ENCODE peak calls at places on chromosomes 1 and 21, in four cellular contexts. Z, H, N and U are unnamed samples.

GRCh38 chr1:116868386-116868785 is 41.3 kb upstream of the PTGFRN start:
- DNase-seq in Z (no peak), H (no peak), N (no peak), U (no peak)

GRCh38 chr1:9473032-9473792 is 66.1 kb upstream of the SLC25A33 start:
- DNase-seq in Z (peak; percentile 52), H (peak; percentile 95), N (no peak), U (no peak)

GRCh38 chr1:178613271-178613945 is 100.5 kb downstream of the TEX35 start:
- DNase-seq in Z (no peak), H (no peak), N (no peak), U (no peak)

GRCh38 chr1:40241372-40241771 is 6.4 kb upstream of the TMCO2 start:
- DNase-seq in Z (no peak), H (no peak), N (no peak), U (no peak)

GRCh38 chr1:206744683-206745082 is 25.9 kb upstream of the IL19 start:
- DNase-seq in Z (no peak), H (no peak), N (no peak), U (no peak)

GRCh38 chr21:42666918-42667317 is 13.5 kb downstream of the PDE9A start:
- DNase-seq in Z (no peak), H (no peak), N (peak; percentile 39), U (no peak)

GRCh38 chr1:183051546-183051945 is 28.3 kb downstream of the LAMC1 start:
- DNase-seq in Z (no peak), H (no peak), N (no peak), U (no peak)

GRCh38 chr1:48028218-48028804 is 31.1 kb upstream of the TRABD2B start:
- DNase-seq in Z (no peak), H (no peak), N (no peak), U (no peak)

GRCh38 chr1:6599141-6599975 is 3.3 kb downstream of the KLHL21 start:
- DNase-seq in Z (no peak), H (no peak), N (no peak), U (no peak)

GRCh38 chr1:151273924-151274466 is 8.1 kb upstream of the ZNF687 start:
- DNase-seq in Z (no peak), H (no peak), N (no peak), U (no peak)

GRCh38 chr1:39735731-39736130 is 3.0 kb upstream of the PPIE start:
- DNase-seq in Z (no peak), H (no peak), N (no peak), U (no peak)

GRCh38 chr1:229989591-229990248 is 77.3 kb upstream of the GALNT2 start:
- DNase-seq in Z (no peak), H (no peak), N (peak; percentile 33), U (no peak)

GRCh38 chr1:172883387-172883791 is 167.4 kb downstream of the TNFSF18 start:
- DNase-seq in Z (no peak), H (no peak), N (no peak), U (no peak)

GRCh38 chr1:235253219-235253640 is 74.7 kb downstream of the ARID4B start:
- DNase-seq in Z (peak; percentile 36), H (peak; percentile 40), N (peak; percentile 66), U (peak; percentile 25)

GRCh38 chr21:41975391-41976272 is 21.8 kb upstream of the C2CD2 start:
- DNase-seq in Z (peak; percentile 29), H (no peak), N (no peak), U (peak; percentile 59)

GRCh38 chr21:44616591-44616926 is 4.7 kb downstream of the KRTAP10-8 start:
- DNase-seq in Z (no peak), H (no peak), N (no peak), U (peak; percentile 45)

GRCh38 chr1:12230549-12231275 is 882 bp downstream of the VPS13D start:
- DNase-seq in Z (peak; percentile 72), H (no peak), N (peak; percentile 27), U (no peak)

GRCh38 chr1:7915826-7916225 is 24.8 kb downstream of the TNFRSF9 start:
- DNase-seq in Z (no peak), H (no peak), N (no peak), U (no peak)

GRCh38 chr21:15243356-15243755 is 178.6 kb upstream of the NRIP1 start:
- DNase-seq in Z (no peak), H (no peak), N (no peak), U (no peak)

GRCh38 chr21:15241997-15242767 is 177.4 kb upstream of the NRIP1 start:
- DNase-seq in Z (no peak), H (no peak), N (no peak), U (peak; percentile 48)

GRCh38 chr21:15240846-15241245 is 176.0 kb upstream of the NRIP1 start:
- DNase-seq in Z (no peak), H (no peak), N (no peak), U (no peak)

GRCh38 chr21:15247613-15248012 is 182.8 kb upstream of the NRIP1 start:
- DNase-seq in Z (no peak), H (no peak), N (no peak), U (no peak)

DNA sequence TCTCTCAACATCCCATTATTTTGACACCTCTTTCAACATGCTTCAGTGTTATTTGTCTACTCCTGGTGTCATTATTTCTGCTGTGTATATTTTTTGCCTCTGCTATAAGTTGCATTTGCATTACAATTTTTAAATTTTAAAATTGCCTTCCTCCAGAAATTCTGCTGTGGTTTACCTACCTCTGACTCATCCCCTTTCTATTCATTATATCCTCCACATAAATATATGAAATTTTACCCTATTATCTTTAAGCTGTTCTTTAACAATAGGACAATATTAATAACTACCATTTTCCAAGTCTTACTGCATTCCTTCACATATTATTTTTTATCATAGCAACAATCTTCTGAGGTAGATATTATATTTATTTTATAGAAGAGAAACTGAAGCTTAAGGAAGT is 178.1 kb upstream of the NRIP1 start:
- DNase-seq in Z (no peak), H (no peak), N (no peak), U (no peak)
- TF ChIP-seq PHF8 in Z (no peak), H (no peak), N (no peak), U (no peak)

GRCh38 chr1:109689844-109690405 is 2.3 kb downstream of the GSTM1 start:
- DNase-seq in Z (no peak), H (no peak), N (no peak), U (no peak)

GRCh38 chr1:109691762-109692161 is 4.1 kb downstream of the GSTM1 start:
- DNase-seq in Z (no peak), H (no peak), N (no peak), U (no peak)

DNA sequence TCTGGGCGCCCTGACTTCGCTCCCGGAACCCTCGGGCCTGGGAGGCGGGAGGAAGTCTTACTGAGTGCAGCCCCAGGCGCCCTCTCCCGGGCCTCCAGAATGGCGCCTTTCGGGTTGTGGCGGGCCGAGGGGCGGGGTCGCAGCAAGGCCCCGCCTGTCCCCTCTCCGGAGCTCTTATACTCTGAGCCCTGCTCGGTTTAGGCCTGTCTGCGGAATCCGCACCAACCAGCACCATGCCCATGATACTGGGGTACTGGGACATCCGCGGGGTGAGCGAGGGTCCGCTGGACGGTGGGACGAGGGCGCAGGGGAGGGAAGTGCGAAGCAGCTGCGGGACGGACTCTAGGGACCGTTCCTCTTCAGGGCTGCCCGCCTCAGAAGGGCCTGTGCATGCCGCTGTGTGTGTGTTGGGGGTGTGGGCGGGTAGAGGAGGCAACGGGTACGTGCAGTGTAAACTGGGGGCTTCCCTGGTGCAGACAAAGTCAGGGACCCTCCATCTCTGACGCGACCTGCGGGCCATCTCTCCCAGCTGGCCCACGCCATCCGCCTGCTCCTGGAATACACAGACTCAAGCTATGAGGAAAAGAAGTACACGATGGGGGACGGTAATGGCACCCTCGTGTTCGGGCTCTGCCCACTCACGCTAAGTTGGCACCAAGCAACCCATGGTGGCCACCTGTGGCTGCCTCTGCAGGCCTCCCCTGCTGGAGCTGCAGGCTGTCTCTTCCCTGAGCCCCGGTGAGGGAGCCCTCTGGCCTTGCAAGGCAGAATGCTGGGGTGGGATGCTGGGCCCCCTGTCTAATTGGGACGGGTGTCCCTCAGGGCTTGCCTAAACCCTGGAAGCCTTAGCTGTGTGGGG is at the start of gene GSTM1:
- DNase-seq in Z (no peak), H (no peak), N (no peak), U (peak; percentile 89)
- TF ChIP-seq PHF8 in Z (no peak), H (no peak), N (no peak), U (peak; percentile 37)

GRCh38 chr1:209884665-209885117 is 53.3 kb upstream of the SYT14 start:
- DNase-seq in Z (peak; percentile 52), H (peak; percentile 89), N (peak; percentile 16), U (no peak)
- TF ChIP-seq PHF8 in Z (no peak), H (no peak), N (no peak), U (no peak)

DNA sequence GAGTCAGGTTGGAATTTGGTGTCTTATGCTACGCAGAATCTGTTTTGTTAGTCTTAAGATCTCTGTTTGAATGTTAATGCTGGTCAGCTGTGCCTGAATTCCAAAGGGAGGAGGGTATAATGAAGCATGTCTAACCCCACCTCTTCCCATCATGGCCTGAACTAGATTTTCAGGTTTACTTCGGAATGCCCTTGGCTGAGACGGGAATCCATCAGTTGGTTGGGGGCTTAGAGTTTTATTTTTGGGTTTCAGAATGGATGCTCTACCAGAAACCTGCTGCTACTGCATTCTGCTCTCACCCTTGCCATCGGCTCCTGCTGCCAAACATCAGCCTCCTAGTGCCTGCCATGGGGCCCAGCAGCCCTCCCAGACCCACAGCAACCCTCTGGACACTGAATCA is 24.1 kb upstream of the ETV3 start:
- DNase-seq in Z (no peak), H (no peak), N (no peak), U (no peak)
- TF ChIP-seq PHF8 in Z (no peak), H (no peak), N (no peak), U (no peak)